ENCODE peak calls at places on chromosomes 11 and 22, in eight cellular contexts. I is ureter; E is cardiac muscle cell; C is transverse colon; R is astrocyte of the spinal cord; K is HCEC 1CT; X is RPMI7951; T is stimulated activated CD8-positive, alpha-beta memory T cell treated with anti-CD3 and anti-CD28 coated beads, Interleukin-7, amount 100 ng/mL, for 24 hours. A is an unnamed sample.

GRCh38 chr11:111691176-111691575 is 75.0 kb downstream of the PPP2R1B start:
- DNase-seq in C (no peak), I (no peak), E (no peak), R (no peak), T (no peak), X (no peak), K (no peak), A (no peak)

GRCh38 chr11:11532574-11532973 is 89.2 kb downstream of the GALNT18 start:
- DNase-seq in R (peak), K (no peak), E (no peak), T (no peak), X (no peak), C (no peak), I (no peak), A (no peak)

GRCh38 chr11:58318532-58318931 is 40.3 kb downstream of the OR5B17 start:
- DNase-seq in C (no peak), K (peak), X (no peak), R (no peak), E (no peak), T (no peak), I (no peak), A (no peak)

GRCh38 chr11:106001304-106002012 is 20.6 kb downstream of the MSANTD4 start:
- DNase-seq in I (no peak), E (no peak), R (no peak), K (no peak), T (no peak), C (no peak), X (no peak), A (no peak)

GRCh38 chr22:50665738-50666137 is 6.9 kb upstream of the SHANK3 start:
- DNase-seq in T (no peak), X (no peak), C (no peak), K (no peak), I (no peak), R (no peak), E (no peak), A (no peak)

GRCh38 chr22:26553056-26553752 is 36.7 kb downstream of the TPST2 start:
- DNase-seq in E (no peak), C (no peak), T (no peak), I (no peak), R (peak), X (peak), K (peak), A (no peak)

GRCh38 chr11:36385121-36385530 is 89.0 kb downstream of the PRR5L start:
- DNase-seq in C (no peak), E (no peak), X (peak), R (peak), I (no peak), K (peak), T (no peak), A (no peak)

GRCh38 chr11:34860034-34860433 is 56.1 kb downstream of the APIP start:
- DNase-seq in I (no peak), C (no peak), R (no peak), X (no peak), K (no peak), T (no peak), E (no peak), A (no peak)

GRCh38 chr11:83827940-83828554 is 541.9 kb upstream of the CCDC90B start:
- DNase-seq in R (peak), I (no peak), E (peak), X (peak), K (peak), C (no peak), T (no peak), A (peak)

GRCh38 chr11:60951909-60952741 is at the start of gene SLC15A3:
- DNase-seq in E (no peak), I (peak), C (peak), R (no peak), X (peak), T (no peak), K (peak), A (no peak)

GRCh38 chr22:46297151-46297819 is 615 bp downstream of the GTSE1 start:
- DNase-seq in K (peak), X (peak), R (peak), E (peak), I (no peak), T (no peak), C (no peak), A (no peak)

GRCh38 chr11:59668188-59668949 is 468 bp downstream of the PATL1 start:
- DNase-seq in T (peak), C (peak), I (peak), E (peak), X (peak), K (peak), R (peak), A (no peak)

GRCh38 chr22:35949243-35949642 is 79.4 kb downstream of the RBFOX2 start:
- DNase-seq in X (no peak), I (no peak), R (no peak), K (no peak), C (no peak), T (no peak), E (no peak), A (no peak)

GRCh38 chr11:95508219-95508880 is 277.3 kb upstream of the SESN3 start:
- DNase-seq in X (no peak), K (no peak), I (no peak), R (no peak), T (no peak), E (no peak), C (no peak), A (no peak)

GRCh38 chr11:71913716-71914115 is 14.7 kb downstream of the XNDC1N start:
- DNase-seq in R (peak), I (no peak), E (no peak), X (no peak), K (no peak), C (no peak), T (no peak), A (no peak)

GRCh38 chr11:71119656-71120269 is 132.6 kb downstream of the SHANK2 start:
- DNase-seq in E (no peak), C (no peak), K (no peak), R (no peak), X (no peak), T (no peak), I (no peak), A (no peak)

GRCh38 chr11:34926101-34926830 is 9.8 kb downstream of the PDHX start:
- DNase-seq in T (no peak), X (peak), I (no peak), C (no peak), E (peak), R (peak), K (peak), A (peak)

GRCh38 chr11:120712862-120713770 is 201.6 kb downstream of the GRIK4 start:
- DNase-seq in I (no peak), E (no peak), C (no peak), K (no peak), X (no peak), T (no peak), R (no peak), A (no peak)

A was measured in HCT116.